ENCODE peak calls at places on chromosome 22, in nine cellular contexts. One of them, this sample, is unnamed.

GRCh38 chr22:41664490-41664889 is 24.2 kb downstream of the SNU13 start:
- DNase-seq in heart right ventricle: no peak
- DNase-seq in NCI-H460: no peak
- DNase-seq in stimulated activated CD4-positive, alpha-beta T cell treated with anti-CD3 and anti-CD28 coated beads, Interleukin-1b, Interleukin-23, amount 100 ng/mL, for 24 hours: no peak
- DNase-seq in stimulated activated naive B cell treated with anti-CD40 and anti-IgM and Interleukin-4, amounts not matched to agents 10 μg/mL and 1 μg/mL and 100 μg/mL, for 72 hours: no peak
- DNase-seq in A549: no peak
- DNase-seq in AG10803: no peak
- DNase-seq in Daoy: no peak
- DNase-seq in CD8-positive, alpha-beta memory T cell: no peak
- DNase-seq in this sample: no peak

GRCh38 chr22:48948575-48949170 is 879.0 kb downstream of the BRD1 start:
- DNase-seq in heart right ventricle: no peak
- DNase-seq in NCI-H460: no peak
- DNase-seq in stimulated activated CD4-positive, alpha-beta T cell treated with anti-CD3 and anti-CD28 coated beads, Interleukin-1b, Interleukin-23, amount 100 ng/mL, for 24 hours: no peak
- DNase-seq in stimulated activated naive B cell treated with anti-CD40 and anti-IgM and Interleukin-4, amounts not matched to agents 10 μg/mL and 1 μg/mL and 100 μg/mL, for 72 hours: no peak
- DNase-seq in A549: no peak
- DNase-seq in AG10803: no peak
- DNase-seq in Daoy: no peak
- DNase-seq in CD8-positive, alpha-beta memory T cell: no peak
- DNase-seq in this sample: no peak

GRCh38 chr22:45217806-45218205 is 22.9 kb downstream of the KIAA0930 start:
- DNase-seq in heart right ventricle: no peak
- DNase-seq in NCI-H460: no peak
- DNase-seq in stimulated activated CD4-positive, alpha-beta T cell treated with anti-CD3 and anti-CD28 coated beads, Interleukin-1b, Interleukin-23, amount 100 ng/mL, for 24 hours: no peak
- DNase-seq in stimulated activated naive B cell treated with anti-CD40 and anti-IgM and Interleukin-4, amounts not matched to agents 10 μg/mL and 1 μg/mL and 100 μg/mL, for 72 hours: no peak
- DNase-seq in A549: no peak
- DNase-seq in AG10803: no peak
- DNase-seq in Daoy: no peak
- DNase-seq in CD8-positive, alpha-beta memory T cell: no peak
- DNase-seq in this sample: no peak

GRCh38 chr22:28817919-28818859 is 17.8 kb upstream of the XBP1 start:
- DNase-seq in heart right ventricle: peak
- DNase-seq in NCI-H460: no peak
- DNase-seq in stimulated activated CD4-positive, alpha-beta T cell treated with anti-CD3 and anti-CD28 coated beads, Interleukin-1b, Interleukin-23, amount 100 ng/mL, for 24 hours: no peak
- DNase-seq in stimulated activated naive B cell treated with anti-CD40 and anti-IgM and Interleukin-4, amounts not matched to agents 10 μg/mL and 1 μg/mL and 100 μg/mL, for 72 hours: no peak
- DNase-seq in A549: no peak
- DNase-seq in AG10803: no peak
- DNase-seq in Daoy: no peak
- DNase-seq in CD8-positive, alpha-beta memory T cell: no peak
- DNase-seq in this sample: peak

GRCh38 chr22:25626146-25626992 is 61.9 kb downstream of the GRK3 start:
- DNase-seq in heart right ventricle: no peak
- DNase-seq in NCI-H460: no peak
- DNase-seq in stimulated activated CD4-positive, alpha-beta T cell treated with anti-CD3 and anti-CD28 coated beads, Interleukin-1b, Interleukin-23, amount 100 ng/mL, for 24 hours: no peak
- DNase-seq in stimulated activated naive B cell treated with anti-CD40 and anti-IgM and Interleukin-4, amounts not matched to agents 10 μg/mL and 1 μg/mL and 100 μg/mL, for 72 hours: no peak
- DNase-seq in A549: no peak
- DNase-seq in AG10803: no peak
- DNase-seq in Daoy: no peak
- DNase-seq in CD8-positive, alpha-beta memory T cell: no peak
- DNase-seq in this sample: no peak

GRCh38 chr22:46203590-46203980 is 46.5 kb downstream of the CDPF1 start:
- DNase-seq in heart right ventricle: no peak
- DNase-seq in NCI-H460: no peak
- DNase-seq in stimulated activated CD4-positive, alpha-beta T cell treated with anti-CD3 and anti-CD28 coated beads, Interleukin-1b, Interleukin-23, amount 100 ng/mL, for 24 hours: no peak
- DNase-seq in stimulated activated naive B cell treated with anti-CD40 and anti-IgM and Interleukin-4, amounts not matched to agents 10 μg/mL and 1 μg/mL and 100 μg/mL, for 72 hours: no peak
- DNase-seq in A549: no peak
- DNase-seq in AG10803: no peak
- DNase-seq in Daoy: no peak
- DNase-seq in CD8-positive, alpha-beta memory T cell: no peak
- DNase-seq in this sample: no peak

GRCh38 chr22:27348634-27349033 is 452.9 kb downstream of the MN1 start:
- DNase-seq in heart right ventricle: no peak
- DNase-seq in NCI-H460: no peak
- DNase-seq in stimulated activated CD4-positive, alpha-beta T cell treated with anti-CD3 and anti-CD28 coated beads, Interleukin-1b, Interleukin-23, amount 100 ng/mL, for 24 hours: no peak
- DNase-seq in stimulated activated naive B cell treated with anti-CD40 and anti-IgM and Interleukin-4, amounts not matched to agents 10 μg/mL and 1 μg/mL and 100 μg/mL, for 72 hours: no peak
- DNase-seq in A549: no peak
- DNase-seq in AG10803: peak
- DNase-seq in Daoy: no peak
- DNase-seq in CD8-positive, alpha-beta memory T cell: no peak
- DNase-seq in this sample: no peak

GRCh38 chr22:49838771-49839717 is 11.4 kb upstream of the BRD1 start:
- DNase-seq in heart right ventricle: no peak
- DNase-seq in NCI-H460: no peak
- DNase-seq in stimulated activated CD4-positive, alpha-beta T cell treated with anti-CD3 and anti-CD28 coated beads, Interleukin-1b, Interleukin-23, amount 100 ng/mL, for 24 hours: peak
- DNase-seq in stimulated activated naive B cell treated with anti-CD40 and anti-IgM and Interleukin-4, amounts not matched to agents 10 μg/mL and 1 μg/mL and 100 μg/mL, for 72 hours: peak
- DNase-seq in A549: no peak
- DNase-seq in AG10803: no peak
- DNase-seq in Daoy: peak
- DNase-seq in CD8-positive, alpha-beta memory T cell: peak
- DNase-seq in this sample: peak

GRCh38 chr22:24727218-24727851 is 47.2 kb downstream of the PIWIL3 start:
- DNase-seq in heart right ventricle: peak
- DNase-seq in NCI-H460: peak
- DNase-seq in stimulated activated CD4-positive, alpha-beta T cell treated with anti-CD3 and anti-CD28 coated beads, Interleukin-1b, Interleukin-23, amount 100 ng/mL, for 24 hours: no peak
- DNase-seq in stimulated activated naive B cell treated with anti-CD40 and anti-IgM and Interleukin-4, amounts not matched to agents 10 μg/mL and 1 μg/mL and 100 μg/mL, for 72 hours: no peak
- DNase-seq in A549: peak
- DNase-seq in AG10803: no peak
- DNase-seq in Daoy: peak
- DNase-seq in CD8-positive, alpha-beta memory T cell: no peak
- DNase-seq in this sample: no peak

GRCh38 chr22:41966607-41967240 is 2.5 kb upstream of the SEPTIN3 start:
- DNase-seq in heart right ventricle: no peak
- DNase-seq in NCI-H460: peak
- DNase-seq in stimulated activated CD4-positive, alpha-beta T cell treated with anti-CD3 and anti-CD28 coated beads, Interleukin-1b, Interleukin-23, amount 100 ng/mL, for 24 hours: no peak
- DNase-seq in stimulated activated naive B cell treated with anti-CD40 and anti-IgM and Interleukin-4, amounts not matched to agents 10 μg/mL and 1 μg/mL and 100 μg/mL, for 72 hours: peak
- DNase-seq in A549: peak
- DNase-seq in AG10803: peak
- DNase-seq in Daoy: peak
- DNase-seq in CD8-positive, alpha-beta memory T cell: no peak
- DNase-seq in this sample: peak

GRCh38 chr22:43970037-43970747 is 14.9 kb downstream of the SAMM50 start:
- DNase-seq in heart right ventricle: no peak
- DNase-seq in NCI-H460: no peak
- DNase-seq in stimulated activated CD4-positive, alpha-beta T cell treated with anti-CD3 and anti-CD28 coated beads, Interleukin-1b, Interleukin-23, amount 100 ng/mL, for 24 hours: no peak
- DNase-seq in stimulated activated naive B cell treated with anti-CD40 and anti-IgM and Interleukin-4, amounts not matched to agents 10 μg/mL and 1 μg/mL and 100 μg/mL, for 72 hours: no peak
- DNase-seq in A549: no peak
- DNase-seq in AG10803: no peak
- DNase-seq in Daoy: no peak
- DNase-seq in CD8-positive, alpha-beta memory T cell: no peak
- DNase-seq in this sample: no peak

GRCh38 chr22:49139492-49140151 is 688.1 kb downstream of the BRD1 start:
- DNase-seq in heart right ventricle: no peak
- DNase-seq in NCI-H460: no peak
- DNase-seq in stimulated activated CD4-positive, alpha-beta T cell treated with anti-CD3 and anti-CD28 coated beads, Interleukin-1b, Interleukin-23, amount 100 ng/mL, for 24 hours: no peak
- DNase-seq in stimulated activated naive B cell treated with anti-CD40 and anti-IgM and Interleukin-4, amounts not matched to agents 10 μg/mL and 1 μg/mL and 100 μg/mL, for 72 hours: no peak
- DNase-seq in A549: no peak
- DNase-seq in AG10803: no peak
- DNase-seq in Daoy: no peak
- DNase-seq in CD8-positive, alpha-beta memory T cell: no peak
- DNase-seq in this sample: no peak

GRCh38 chr22:38016182-38017078 is 32.1 kb upstream of the SOX10 start:
- DNase-seq in heart right ventricle: peak
- DNase-seq in NCI-H460: no peak
- DNase-seq in stimulated activated CD4-positive, alpha-beta T cell treated with anti-CD3 and anti-CD28 coated beads, Interleukin-1b, Interleukin-23, amount 100 ng/mL, for 24 hours: no peak
- DNase-seq in stimulated activated naive B cell treated with anti-CD40 and anti-IgM and Interleukin-4, amounts not matched to agents 10 μg/mL and 1 μg/mL and 100 μg/mL, for 72 hours: no peak
- DNase-seq in A549: peak
- DNase-seq in AG10803: peak
- DNase-seq in Daoy: no peak
- DNase-seq in CD8-positive, alpha-beta memory T cell: no peak
- DNase-seq in this sample: no peak

GRCh38 chr22:28051787-28052356 is 132.8 kb upstream of the PITPNB start:
- DNase-seq in heart right ventricle: peak
- DNase-seq in NCI-H460: peak
- DNase-seq in stimulated activated CD4-positive, alpha-beta T cell treated with anti-CD3 and anti-CD28 coated beads, Interleukin-1b, Interleukin-23, amount 100 ng/mL, for 24 hours: peak
- DNase-seq in stimulated activated naive B cell treated with anti-CD40 and anti-IgM and Interleukin-4, amounts not matched to agents 10 μg/mL and 1 μg/mL and 100 μg/mL, for 72 hours: no peak
- DNase-seq in A549: peak
- DNase-seq in AG10803: peak
- DNase-seq in Daoy: peak
- DNase-seq in CD8-positive, alpha-beta memory T cell: no peak
- DNase-seq in this sample: peak

GRCh38 chr22:29700949-29701927 is 18.6 kb upstream of the CABP7 start:
- DNase-seq in heart right ventricle: no peak
- DNase-seq in NCI-H460: no peak
- DNase-seq in stimulated activated CD4-positive, alpha-beta T cell treated with anti-CD3 and anti-CD28 coated beads, Interleukin-1b, Interleukin-23, amount 100 ng/mL, for 24 hours: no peak
- DNase-seq in stimulated activated naive B cell treated with anti-CD40 and anti-IgM and Interleukin-4, amounts not matched to agents 10 μg/mL and 1 μg/mL and 100 μg/mL, for 72 hours: peak
- DNase-seq in A549: peak
- DNase-seq in AG10803: no peak
- DNase-seq in Daoy: peak
- DNase-seq in CD8-positive, alpha-beta memory T cell: no peak
- DNase-seq in this sample: peak

GRCh38 chr22:34966980-34967379 is 99.0 kb upstream of the ISX start:
- DNase-seq in heart right ventricle: no peak
- DNase-seq in NCI-H460: no peak
- DNase-seq in stimulated activated CD4-positive, alpha-beta T cell treated with anti-CD3 and anti-CD28 coated beads, Interleukin-1b, Interleukin-23, amount 100 ng/mL, for 24 hours: no peak
- DNase-seq in stimulated activated naive B cell treated with anti-CD40 and anti-IgM and Interleukin-4, amounts not matched to agents 10 μg/mL and 1 μg/mL and 100 μg/mL, for 72 hours: no peak
- DNase-seq in A549: peak
- DNase-seq in AG10803: peak
- DNase-seq in Daoy: peak
- DNase-seq in CD8-positive, alpha-beta memory T cell: no peak
- DNase-seq in this sample: no peak

GRCh38 chr22:46833228-46833627 is 70.8 kb downstream of the TBC1D22A start:
- DNase-seq in heart right ventricle: no peak
- DNase-seq in NCI-H460: no peak
- DNase-seq in stimulated activated CD4-positive, alpha-beta T cell treated with anti-CD3 and anti-CD28 coated beads, Interleukin-1b, Interleukin-23, amount 100 ng/mL, for 24 hours: no peak
- DNase-seq in stimulated activated naive B cell treated with anti-CD40 and anti-IgM and Interleukin-4, amounts not matched to agents 10 μg/mL and 1 μg/mL and 100 μg/mL, for 72 hours: no peak
- DNase-seq in A549: peak
- DNase-seq in AG10803: no peak
- DNase-seq in Daoy: no peak
- DNase-seq in CD8-positive, alpha-beta memory T cell: no peak
- DNase-seq in this sample: no peak

GRCh38 chr22:24424001-24424900 is 3.1 kb upstream of the ADORA2A start:
- DNase-seq in heart right ventricle: no peak
- DNase-seq in NCI-H460: no peak
- DNase-seq in stimulated activated CD4-positive, alpha-beta T cell treated with anti-CD3 and anti-CD28 coated beads, Interleukin-1b, Interleukin-23, amount 100 ng/mL, for 24 hours: no peak
- DNase-seq in stimulated activated naive B cell treated with anti-CD40 and anti-IgM and Interleukin-4, amounts not matched to agents 10 μg/mL and 1 μg/mL and 100 μg/mL, for 72 hours: no peak
- DNase-seq in A549: no peak
- DNase-seq in AG10803: no peak
- DNase-seq in Daoy: peak
- DNase-seq in CD8-positive, alpha-beta memory T cell: peak
- DNase-seq in this sample: peak

GRCh38 chr22:30650508-30651116 is 15.0 kb downstream of the SLC35E4 start:
- DNase-seq in heart right ventricle: no peak
- DNase-seq in NCI-H460: no peak
- DNase-seq in stimulated activated CD4-positive, alpha-beta T cell treated with anti-CD3 and anti-CD28 coated beads, Interleukin-1b, Interleukin-23, amount 100 ng/mL, for 24 hours: no peak
- DNase-seq in stimulated activated naive B cell treated with anti-CD40 and anti-IgM and Interleukin-4, amounts not matched to agents 10 μg/mL and 1 μg/mL and 100 μg/mL, for 72 hours: no peak
- DNase-seq in A549: no peak
- DNase-seq in AG10803: no peak
- DNase-seq in Daoy: no peak
- DNase-seq in CD8-positive, alpha-beta memory T cell: no peak
- DNase-seq in this sample: no peak

GRCh38 chr22:24099661-24100060 is 81.6 kb upstream of the SUSD2 start:
- DNase-seq in heart right ventricle: peak
- DNase-seq in NCI-H460: no peak
- DNase-seq in stimulated activated CD4-positive, alpha-beta T cell treated with anti-CD3 and anti-CD28 coated beads, Interleukin-1b, Interleukin-23, amount 100 ng/mL, for 24 hours: no peak
- DNase-seq in stimulated activated naive B cell treated with anti-CD40 and anti-IgM and Interleukin-4, amounts not matched to agents 10 μg/mL and 1 μg/mL and 100 μg/mL, for 72 hours: no peak
- DNase-seq in A549: no peak
- DNase-seq in AG10803: no peak
- DNase-seq in Daoy: no peak
- DNase-seq in CD8-positive, alpha-beta memory T cell: no peak
- DNase-seq in this sample: no peak

GRCh38 chr22:28600546-28601143 is 79.0 kb downstream of the TTC28 start:
- DNase-seq in heart right ventricle: peak
- DNase-seq in NCI-H460: peak
- DNase-seq in stimulated activated CD4-positive, alpha-beta T cell treated with anti-CD3 and anti-CD28 coated beads, Interleukin-1b, Interleukin-23, amount 100 ng/mL, for 24 hours: no peak
- DNase-seq in stimulated activated naive B cell treated with anti-CD40 and anti-IgM and Interleukin-4, amounts not matched to agents 10 μg/mL and 1 μg/mL and 100 μg/mL, for 72 hours: no peak
- DNase-seq in A549: peak
- DNase-seq in AG10803: peak
- DNase-seq in Daoy: peak
- DNase-seq in CD8-positive, alpha-beta memory T cell: no peak
- DNase-seq in this sample: peak

GRCh38 chr22:49425356-49425755 is 402.3 kb downstream of the BRD1 start:
- DNase-seq in heart right ventricle: no peak
- DNase-seq in NCI-H460: no peak
- DNase-seq in stimulated activated CD4-positive, alpha-beta T cell treated with anti-CD3 and anti-CD28 coated beads, Interleukin-1b, Interleukin-23, amount 100 ng/mL, for 24 hours: no peak
- DNase-seq in stimulated activated naive B cell treated with anti-CD40 and anti-IgM and Interleukin-4, amounts not matched to agents 10 μg/mL and 1 μg/mL and 100 μg/mL, for 72 hours: no peak
- DNase-seq in A549: no peak
- DNase-seq in AG10803: no peak
- DNase-seq in Daoy: peak
- DNase-seq in CD8-positive, alpha-beta memory T cell: no peak
- DNase-seq in this sample: no peak

This sample was measured in activated CD8-positive, alpha-beta T cell treated with anti-CD3 and anti-CD28 coated beads, Interleukin-2, amount 10 ng/mL, durations not matched to agents 7 days and 5 days.